ENCODE peak calls at places on chromosomes 1 and 21, in five cellular contexts. H is pancreas, D is OCI-LY7, W is glutamatergic neuron, N is Calu3. A is an unnamed sample.

GRCh38 chr1:89978763-89979162 is 16.1 kb upstream of the ZNF326 start:
- DNase-seq in W (no peak), H (no peak), D (no peak), N (no peak), A (no peak)

GRCh38 chr1:218467101-218467728 is 122.1 kb downstream of the TGFB2 start:
- DNase-seq in W (no peak), H (no peak), N (no peak), D (no peak), A (no peak)

GRCh38 chr1:150149490-150150453 is at the start of gene PLEKHO1:
- DNase-seq in D (peak), N (peak), W (peak), H (peak), A (peak)

GRCh38 chr1:151620286-151620685 is 8.4 kb downstream of the SNX27 start:
- DNase-seq in H (no peak), D (no peak), N (no peak), W (no peak), A (no peak)

GRCh38 chr1:242425232-242425631 is 99.3 kb downstream of the PLD5 start:
- DNase-seq in N (no peak), W (no peak), D (peak), H (no peak), A (no peak)

GRCh38 chr1:19390901-19391595 is 78.9 kb downstream of the SLC66A1 start:
- DNase-seq in H (no peak), N (peak), W (peak), D (peak), A (peak)

GRCh38 chr1:52348704-52349301 is 17.2 kb downstream of the CC2D1B start:
- DNase-seq in N (no peak), W (peak), H (no peak), D (no peak), A (no peak)

GRCh38 chr1:20219991-20220390 is 33.7 kb upstream of the PLA2G2C start:
- DNase-seq in W (no peak), D (no peak), H (no peak), N (no peak), A (no peak)

GRCh38 chr1:3725366-3725765 is 26.9 kb upstream of the CCDC27 start:
- DNase-seq in W (no peak), D (no peak), H (no peak), N (no peak), A (no peak)

GRCh38 chr1:67970088-67970487 is 80.3 kb downstream of the DIRAS3 start:
- DNase-seq in H (no peak), W (no peak), N (no peak), D (no peak), A (no peak)

GRCh38 chr1:74732960-74733615 is at the start of the genes CRYZ and TYW3:
- DNase-seq in N (peak), D (peak), H (peak), W (peak), A (peak)

GRCh38 chr1:101150676-101151075 is 86.1 kb upstream of the S1PR1 start:
- DNase-seq in W (no peak), H (no peak), N (no peak), D (no peak), A (no peak)

GRCh38 chr1:167186198-167186750 is 34.4 kb upstream of the POU2F1 start:
- DNase-seq in D (no peak), H (no peak), N (no peak), W (no peak), A (no peak)

GRCh38 chr1:30328401-30329262 is 394.8 kb downstream of the MATN1 start:
- DNase-seq in D (no peak), H (no peak), N (no peak), W (no peak), A (no peak)

GRCh38 chr1:154418062-154418897 is 13.1 kb downstream of the IL6R start:
- DNase-seq in N (peak), D (no peak), H (peak), W (no peak), A (no peak)

GRCh38 chr1:235329139-235329808 is 904 bp downstream of the GGPS1 start:
- DNase-seq in H (peak), D (peak), W (peak), N (peak), A (peak)

GRCh38 chr1:157198619-157199420 is 60.6 kb upstream of the ETV3 start:
- DNase-seq in H (peak), W (no peak), N (peak), D (no peak), A (no peak)

GRCh38 chr1:119003413-119004128 is 15.4 kb upstream of the TBX15 start:
- DNase-seq in H (no peak), W (no peak), D (no peak), N (no peak), A (no peak)

GRCh38 chr1:218299416-218299815 is 14.3 kb downstream of the RRP15 start:
- DNase-seq in D (peak), H (no peak), N (no peak), W (no peak), A (no peak)

GRCh38 chr1:77030401-77031100 is 163.3 kb downstream of the ST6GALNAC5 start:
- DNase-seq in W (no peak), D (no peak), N (no peak), H (no peak), A (no peak)

GRCh38 chr1:173749137-173749536 is 34.4 kb downstream of the KLHL20 start:
- DNase-seq in D (no peak), N (no peak), W (no peak), H (no peak), A (no peak)

GRCh38 chr1:183652547-183653467 is at the start of gene APOBEC4:
- DNase-seq in H (no peak), D (no peak), N (peak), W (no peak), A (no peak)

GRCh38 chr1:20480261-20481157 is 5.5 kb downstream of the CAMK2N1 start:
- DNase-seq in N (peak), H (no peak), W (no peak), D (no peak), A (peak)

GRCh38 chr1:215718888-215719287 is 151.8 kb downstream of the KCTD3 start:
- DNase-seq in N (no peak), W (no peak), D (no peak), H (no peak), A (no peak)

GRCh38 chr1:70140343-70140742 is 65.0 kb downstream of the LRRC40 start:
- DNase-seq in D (no peak), W (no peak), H (no peak), N (no peak), A (no peak)

GRCh38 chr21:44771896-44772525 is 29.6 kb downstream of the UBE2G2 start:
- DNase-seq in N (no peak), H (no peak), W (no peak), D (no peak), A (no peak)

GRCh38 chr21:42216726-42217572 is 2.0 kb upstream of the ABCG1 start:
- DNase-seq in N (no peak), W (no peak), H (no peak), D (no peak), A (no peak)

GRCh38 chr1:58727363-58727762 is 27.5 kb upstream of the MYSM1 start:
- DNase-seq in D (no peak), W (no peak), H (no peak), N (peak), A (no peak)

GRCh38 chr1:98881911-98882310 is 122.8 kb downstream of the PLPPR5 start:
- DNase-seq in H (no peak), W (no peak), N (no peak), D (no peak), A (no peak)

DNA sequence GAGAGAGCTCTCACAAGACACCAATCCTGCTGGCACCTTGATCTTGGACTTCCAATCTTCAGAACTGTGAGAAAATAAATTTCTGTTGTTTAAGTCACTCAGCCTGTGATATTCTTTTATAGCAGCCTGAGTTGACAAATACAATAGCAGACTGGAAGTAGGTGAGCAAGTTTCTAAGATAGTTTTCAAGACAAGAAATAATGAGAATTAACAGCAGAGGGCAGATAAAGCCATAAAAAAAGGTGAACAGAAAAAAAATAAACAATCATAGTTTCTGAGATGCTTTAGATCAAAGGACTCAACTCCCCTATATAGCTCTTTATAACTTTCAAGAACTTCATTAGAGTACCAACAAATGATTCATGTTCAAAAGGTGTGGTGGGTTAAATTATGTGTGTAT is 119.8 kb downstream of the PLPPR5 start:
- DNase-seq in N (no peak), D (no peak), H (no peak), W (no peak), A (no peak)
- TF ChIP-seq CTCF in N (no peak), D (no peak), H (no peak), W (no peak), A (no peak)

DNA sequence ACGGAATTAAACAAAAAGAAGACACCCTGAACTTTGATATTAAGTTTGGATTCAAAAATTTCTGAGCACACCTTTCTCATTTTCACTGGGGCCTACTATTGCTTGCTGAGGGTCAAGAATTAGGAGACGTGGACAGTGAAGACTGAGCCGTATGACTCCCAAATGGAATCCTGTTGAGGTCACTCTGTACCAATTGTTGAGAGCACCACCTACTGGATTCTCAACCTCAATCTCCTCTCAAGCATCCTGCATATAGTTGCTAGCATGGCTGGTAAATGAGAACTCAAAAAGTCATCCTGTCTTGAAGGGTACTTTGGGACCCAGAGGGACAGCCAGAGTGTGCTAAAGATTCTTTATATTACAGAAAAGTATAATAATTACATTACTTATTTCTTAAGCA is 20.2 kb upstream of the MTR start:
- DNase-seq in W (no peak), D (no peak), N (no peak), H (no peak), A (no peak)
- TF ChIP-seq CTCF in W (no peak), D (peak), N (no peak), H (no peak), A (no peak)

GRCh38 chr1:117815926-117816325 is 113.5 kb downstream of the GDAP2 start:
- DNase-seq in N (no peak), H (no peak), D (peak), W (peak), A (no peak)
- TF ChIP-seq CTCF in N (no peak), H (no peak), D (peak), W (peak), A (peak)

DNA sequence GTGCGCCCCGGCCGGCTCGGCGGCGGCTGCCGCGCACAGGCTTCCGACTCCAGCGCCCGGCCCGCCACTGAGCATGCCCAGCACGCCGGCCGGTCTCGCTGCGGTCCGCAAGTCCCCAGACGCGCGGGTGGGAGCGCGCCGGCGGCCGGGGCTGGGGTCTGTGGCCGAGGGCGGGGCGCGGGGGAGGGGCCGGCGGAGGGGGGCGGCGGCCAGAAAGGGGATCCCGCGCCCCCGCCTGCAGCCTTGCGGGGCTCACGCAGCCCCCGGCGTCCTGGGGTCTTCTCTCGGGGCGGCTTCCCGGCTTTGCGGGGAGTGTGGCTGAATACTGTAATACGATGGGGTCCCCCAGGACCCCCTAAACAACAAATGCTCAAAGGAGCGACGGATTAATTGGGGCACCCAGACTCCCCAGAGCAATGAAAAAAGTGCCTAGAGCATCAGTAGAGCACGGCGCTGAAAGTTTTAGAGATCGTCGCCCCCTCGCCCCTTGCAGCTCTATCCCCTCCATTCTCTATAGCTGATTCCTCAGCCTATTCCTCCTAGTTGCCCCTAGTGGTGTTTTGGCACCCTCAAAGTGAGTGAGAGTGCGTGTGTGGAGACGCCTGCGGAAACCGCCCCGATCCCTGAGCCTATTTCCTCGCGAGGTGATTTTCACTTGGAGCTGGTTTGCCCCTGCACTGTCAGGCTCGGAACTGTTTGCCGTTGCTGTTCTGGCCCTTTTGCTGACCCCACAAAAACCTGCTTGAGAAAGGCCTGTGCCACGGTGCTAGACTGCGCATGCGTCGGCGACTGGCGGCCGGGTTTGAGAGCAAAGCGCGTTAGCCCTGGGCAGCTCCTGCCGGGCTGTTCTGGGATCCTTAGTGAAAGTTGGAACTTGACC is at the start of gene VAV3:
- DNase-seq in N (peak), H (peak), D (peak), W (peak), A (peak)
- TF ChIP-seq CTCF in N (no peak), H (no peak), D (peak), W (no peak), A (peak)